ENCODE peak calls at places on chromosome 16, in four cellular contexts. S is NCI-H774, B is midbrain, Q is colonic mucosa. L is an unnamed sample.

GRCh38 chr16:19804538-19805323 is 79.9 kb downstream of the GPRC5B start:
- DNase-seq in S (peak), B (no peak), Q (peak), L (peak)

GRCh38 chr16:60741810-60742209 is 1294.4 kb downstream of the CDH8 start:
- DNase-seq in S (no peak), B (peak), Q (no peak), L (no peak)

GRCh38 chr16:14347706-14348105 is 276.6 kb downstream of the MRTFB start:
- DNase-seq in S (no peak), B (no peak), Q (no peak), L (no peak)

GRCh38 chr16:2331932-2332267 is 8.6 kb downstream of the ABCA3 start:
- DNase-seq in S (no peak), B (no peak), Q (no peak), L (no peak)

GRCh38 chr16:57196276-57196675 is 10.1 kb downstream of the RSPRY1 start:
- DNase-seq in S (no peak), B (peak), Q (no peak), L (no peak)

GRCh38 chr16:65655802-65656201 is 533.9 kb upstream of the CDH11 start:
- DNase-seq in S (no peak), B (no peak), Q (no peak), L (no peak)

GRCh38 chr16:67825906-67826305 is 16.2 kb upstream of the THAP11 start:
- DNase-seq in S (no peak), B (no peak), Q (no peak), L (no peak)

GRCh38 chr16:82108774-82109173 is 61.2 kb downstream of the MPHOSPH6 start:
- DNase-seq in S (no peak), B (no peak), Q (no peak), L (no peak)

GRCh38 chr16:6193718-6194117 is 1096.1 kb upstream of the EEF2KMT start:
- DNase-seq in S (no peak), B (no peak), Q (peak), L (no peak)

GRCh38 chr16:9109255-9109654 is 17.8 kb downstream of the HAPSTR1 start:
- DNase-seq in S (no peak), B (no peak), Q (no peak), L (no peak)

GRCh38 chr16:3346041-3346440 is 9.6 kb upstream of the OR2C1 start:
- DNase-seq in S (no peak), B (no peak), Q (no peak), L (no peak)

GRCh38 chr16:50102046-50102756 is 36.4 kb downstream of the HEATR3 start:
- DNase-seq in S (no peak), B (no peak), Q (no peak), L (no peak)